ENCODE peak calls at places on chromosomes 16 and 17, in ten cellular contexts. One of them, this sample, is unnamed. For H3K9me3, the result is how much of the 10 kb centered on the place peaks cover.

GRCh38 chr17:48915459-48916282 is 7.5 kb downstream of the UBE2Z start:
- DNase-seq in IMR-90: peak
- DNase-seq in heart left ventricle: no peak
- DNase-seq in sigmoid colon: no peak
- DNase-seq in stomach: peak
- DNase-seq in uterus: no peak
- DNase-seq in ovary: no peak
- DNase-seq in HCT116: no peak
- DNase-seq in vagina: no peak
- DNase-seq in tibial nerve: peak
- DNase-seq in this sample: no peak

GRCh38 chr17:14545156-14545906 is 244.4 kb downstream of the HS3ST3B1 start:
- DNase-seq in IMR-90: no peak
- DNase-seq in heart left ventricle: no peak
- DNase-seq in sigmoid colon: no peak
- DNase-seq in stomach: no peak
- DNase-seq in uterus: no peak
- DNase-seq in ovary: no peak
- DNase-seq in HCT116: no peak
- DNase-seq in vagina: no peak
- DNase-seq in tibial nerve: no peak
- DNase-seq in this sample: no peak

GRCh38 chr17:48002208-48002919 is 31.5 kb downstream of the CDK5RAP3 start:
- DNase-seq in IMR-90: peak
- DNase-seq in heart left ventricle: no peak
- DNase-seq in sigmoid colon: no peak
- DNase-seq in stomach: no peak
- DNase-seq in uterus: no peak
- DNase-seq in ovary: no peak
- DNase-seq in HCT116: no peak
- DNase-seq in vagina: no peak
- DNase-seq in tibial nerve: no peak
- DNase-seq in this sample: no peak

GRCh38 chr17:60059082-60059481 is 19.6 kb downstream of the HEATR6 start:
- DNase-seq in IMR-90: no peak
- DNase-seq in heart left ventricle: no peak
- DNase-seq in sigmoid colon: no peak
- DNase-seq in stomach: no peak
- DNase-seq in uterus: no peak
- DNase-seq in ovary: no peak
- DNase-seq in HCT116: no peak
- DNase-seq in vagina: no peak
- DNase-seq in tibial nerve: no peak
- DNase-seq in this sample: no peak

GRCh38 chr16:89325861-89326471 is 108.5 kb downstream of the ZNF778 start:
- DNase-seq in IMR-90: peak
- DNase-seq in heart left ventricle: peak
- DNase-seq in sigmoid colon: peak
- DNase-seq in stomach: peak
- DNase-seq in uterus: peak
- DNase-seq in ovary: peak
- DNase-seq in HCT116: no peak
- DNase-seq in vagina: no peak
- DNase-seq in tibial nerve: no peak
- DNase-seq in this sample: peak

GRCh38 chr17:8117980-8118768 is at the start of gene ALOXE3:
- DNase-seq in IMR-90: peak
- DNase-seq in heart left ventricle: no peak
- DNase-seq in sigmoid colon: peak
- DNase-seq in stomach: peak
- DNase-seq in uterus: peak
- DNase-seq in ovary: peak
- DNase-seq in HCT116: peak
- DNase-seq in vagina: peak
- DNase-seq in tibial nerve: peak
- DNase-seq in this sample: peak

GRCh38 chr16:74275031-74275636 is 21.5 kb upstream of the PSMD7 start:
- DNase-seq in IMR-90: peak
- DNase-seq in heart left ventricle: no peak
- DNase-seq in sigmoid colon: no peak
- DNase-seq in stomach: no peak
- DNase-seq in uterus: no peak
- DNase-seq in ovary: no peak
- DNase-seq in HCT116: peak
- DNase-seq in vagina: no peak
- DNase-seq in tibial nerve: no peak
- DNase-seq in this sample: no peak

GRCh38 chr17:58658804-58659713 is 32.8 kb downstream of the TEX14 start:
- DNase-seq in IMR-90: peak
- DNase-seq in heart left ventricle: peak
- DNase-seq in sigmoid colon: peak
- DNase-seq in stomach: peak
- DNase-seq in uterus: peak
- DNase-seq in ovary: peak
- DNase-seq in HCT116: peak
- DNase-seq in vagina: peak
- DNase-seq in tibial nerve: peak
- DNase-seq in this sample: peak

GRCh38 chr17:57895382-57896060 is 45.7 kb upstream of the MRPS23 start:
- DNase-seq in IMR-90: no peak
- DNase-seq in heart left ventricle: peak
- DNase-seq in sigmoid colon: peak
- DNase-seq in stomach: peak
- DNase-seq in uterus: peak
- DNase-seq in ovary: peak
- DNase-seq in HCT116: no peak
- DNase-seq in vagina: no peak
- DNase-seq in tibial nerve: no peak
- DNase-seq in this sample: no peak

GRCh38 chr16:8905168-8905762 is 23.1 kb downstream of the LITAFD start:
- DNase-seq in IMR-90: peak
- DNase-seq in heart left ventricle: no peak
- DNase-seq in sigmoid colon: no peak
- DNase-seq in stomach: no peak
- DNase-seq in uterus: no peak
- DNase-seq in ovary: no peak
- DNase-seq in HCT116: peak
- DNase-seq in vagina: no peak
- DNase-seq in tibial nerve: no peak
- DNase-seq in this sample: no peak

GRCh38 chr17:73770115-73770848 is 126.0 kb upstream of the SDK2 start:
- DNase-seq in IMR-90: peak
- DNase-seq in heart left ventricle: peak
- DNase-seq in sigmoid colon: peak
- DNase-seq in stomach: peak
- DNase-seq in uterus: peak
- DNase-seq in ovary: peak
- DNase-seq in HCT116: peak
- DNase-seq in vagina: peak
- DNase-seq in tibial nerve: peak
- DNase-seq in this sample: no peak

GRCh38 chr17:48439072-48439471 is 9.1 kb upstream of the SKAP1 start:
- DNase-seq in IMR-90: no peak
- DNase-seq in heart left ventricle: no peak
- DNase-seq in sigmoid colon: no peak
- DNase-seq in stomach: no peak
- DNase-seq in uterus: no peak
- DNase-seq in ovary: no peak
- DNase-seq in HCT116: no peak
- DNase-seq in vagina: no peak
- DNase-seq in tibial nerve: no peak
- DNase-seq in this sample: no peak

GRCh38 chr17:81819648-81820171 is 13.4 kb downstream of the MCRIP1 start:
- DNase-seq in IMR-90: no peak
- DNase-seq in heart left ventricle: no peak
- DNase-seq in sigmoid colon: no peak
- DNase-seq in stomach: no peak
- DNase-seq in uterus: no peak
- DNase-seq in ovary: no peak
- DNase-seq in HCT116: no peak
- DNase-seq in vagina: no peak
- DNase-seq in tibial nerve: no peak
- DNase-seq in this sample: no peak
- TF ChIP-seq CTCF in IMR-90: no peak
- TF ChIP-seq CTCF in heart left ventricle: no peak
- TF ChIP-seq CTCF in sigmoid colon: no peak
- TF ChIP-seq CTCF in stomach: no peak
- TF ChIP-seq CTCF in uterus: no peak
- TF ChIP-seq CTCF in ovary: no peak
- TF ChIP-seq CTCF in HCT116: no peak
- TF ChIP-seq CTCF in vagina: no peak
- TF ChIP-seq CTCF in tibial nerve: no peak
- TF ChIP-seq CTCF in this sample: no peak

DNA sequence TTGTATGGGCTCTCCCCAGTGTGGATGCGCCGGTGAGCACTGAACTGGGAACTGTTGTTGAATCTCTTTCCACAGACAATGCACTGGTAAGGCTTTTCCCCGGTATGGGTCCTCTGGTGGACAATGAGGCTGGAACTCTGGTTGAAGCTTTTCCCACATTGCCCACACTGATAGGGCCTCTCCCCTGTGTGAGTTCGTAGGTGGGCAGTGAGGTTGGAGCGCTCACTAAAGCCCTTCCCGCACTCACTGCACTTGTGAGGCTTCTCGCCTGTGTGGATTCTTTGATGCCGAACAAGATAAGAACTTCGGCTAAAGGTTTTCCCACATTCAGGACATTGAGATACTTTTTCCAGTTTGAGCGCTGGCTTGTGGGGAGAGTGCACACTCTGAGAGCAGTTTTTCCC is 17.8 kb downstream of the ZSCAN32 start:
- DNase-seq in IMR-90: no peak
- DNase-seq in heart left ventricle: no peak
- DNase-seq in sigmoid colon: no peak
- DNase-seq in stomach: no peak
- DNase-seq in uterus: no peak
- DNase-seq in ovary: no peak
- DNase-seq in HCT116: no peak
- DNase-seq in vagina: no peak
- DNase-seq in tibial nerve: no peak
- DNase-seq in this sample: no peak
- H3K9me3 ChIP-seq in IMR-90: half or more
- H3K9me3 ChIP-seq in heart left ventricle: half or more
- H3K9me3 ChIP-seq in sigmoid colon: half or more
- H3K9me3 ChIP-seq in stomach: under half
- H3K9me3 ChIP-seq in uterus: half or more
- H3K9me3 ChIP-seq in ovary: half or more
- H3K9me3 ChIP-seq in HCT116: under half
- H3K9me3 ChIP-seq in vagina: half or more
- H3K9me3 ChIP-seq in tibial nerve: under half
- H3K9me3 ChIP-seq in this sample: half or more

DNA sequence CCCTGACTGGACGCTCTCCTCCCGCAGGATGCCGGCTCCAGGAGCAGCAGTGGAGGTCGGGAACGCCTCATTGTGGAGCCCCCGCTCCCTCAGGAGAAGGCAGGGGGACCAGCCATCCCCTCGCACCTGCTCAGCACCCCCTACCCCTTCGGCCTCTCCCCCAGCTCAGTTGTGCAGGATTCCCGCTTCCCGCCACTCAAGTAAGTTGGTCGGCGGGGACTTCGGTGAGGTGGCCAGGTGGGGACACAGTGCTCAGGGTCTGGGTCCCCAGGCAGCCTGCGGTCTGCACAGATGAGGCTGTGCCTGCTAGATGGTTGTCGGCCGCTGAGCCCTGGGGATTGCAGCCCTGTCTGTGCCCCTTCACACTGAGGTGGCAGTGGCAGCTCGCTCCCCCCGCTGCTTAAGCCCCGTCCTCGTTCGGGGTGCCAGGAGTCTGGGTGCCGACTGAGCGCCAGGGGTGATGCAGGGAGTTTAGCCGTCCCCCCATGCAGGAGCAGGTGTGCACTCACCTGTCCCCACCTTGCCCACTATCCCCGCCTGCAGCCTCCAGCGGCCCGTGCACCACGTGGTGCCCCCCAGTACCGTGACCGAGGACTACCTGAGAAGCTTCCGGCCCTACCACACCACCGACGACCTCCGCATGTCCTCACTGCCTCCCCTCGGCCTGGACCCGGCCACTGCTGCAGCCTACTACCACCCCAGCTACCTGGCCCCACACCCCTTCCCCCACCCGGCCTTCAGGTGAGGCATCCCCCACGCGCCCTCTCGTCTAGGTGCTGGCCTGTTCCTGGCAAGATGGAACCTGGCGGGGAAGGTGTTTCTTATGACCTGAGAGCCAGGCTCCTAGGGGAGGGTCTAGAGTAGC is 34.3 kb downstream of the GINS2 start:
- DNase-seq in IMR-90: no peak
- DNase-seq in heart left ventricle: no peak
- DNase-seq in sigmoid colon: no peak
- DNase-seq in stomach: no peak
- DNase-seq in uterus: no peak
- DNase-seq in ovary: no peak
- DNase-seq in HCT116: no peak
- DNase-seq in vagina: no peak
- DNase-seq in tibial nerve: no peak
- DNase-seq in this sample: peak
- TF ChIP-seq POLR2A in IMR-90: no peak
- TF ChIP-seq POLR2A in heart left ventricle: no peak
- TF ChIP-seq POLR2A in sigmoid colon: no peak
- TF ChIP-seq POLR2A in stomach: no peak
- TF ChIP-seq POLR2A in uterus: no peak
- TF ChIP-seq POLR2A in ovary: no peak
- TF ChIP-seq POLR2A in HCT116: no peak
- TF ChIP-seq POLR2A in vagina: no peak
- TF ChIP-seq POLR2A in tibial nerve: no peak
- TF ChIP-seq POLR2A in this sample: no peak

GRCh38 chr16:87144232-87144631 is 173.0 kb downstream of the C16orf95 start:
- DNase-seq in IMR-90: no peak
- DNase-seq in heart left ventricle: no peak
- DNase-seq in sigmoid colon: no peak
- DNase-seq in stomach: no peak
- DNase-seq in uterus: no peak
- DNase-seq in ovary: no peak
- DNase-seq in HCT116: no peak
- DNase-seq in vagina: no peak
- DNase-seq in tibial nerve: no peak
- DNase-seq in this sample: no peak

GRCh38 chr16:87138316-87138715 is 178.9 kb downstream of the C16orf95 start:
- DNase-seq in IMR-90: no peak
- DNase-seq in heart left ventricle: no peak
- DNase-seq in sigmoid colon: peak
- DNase-seq in stomach: no peak
- DNase-seq in uterus: no peak
- DNase-seq in ovary: no peak
- DNase-seq in HCT116: no peak
- DNase-seq in vagina: no peak
- DNase-seq in tibial nerve: no peak
- DNase-seq in this sample: peak

GRCh38 chr16:87143661-87144121 is 173.5 kb downstream of the C16orf95 start:
- DNase-seq in IMR-90: no peak
- DNase-seq in heart left ventricle: no peak
- DNase-seq in sigmoid colon: no peak
- DNase-seq in stomach: no peak
- DNase-seq in uterus: no peak
- DNase-seq in ovary: no peak
- DNase-seq in HCT116: no peak
- DNase-seq in vagina: no peak
- DNase-seq in tibial nerve: no peak
- DNase-seq in this sample: peak

GRCh38 chr16:87138868-87139267 is 178.3 kb downstream of the C16orf95 start:
- DNase-seq in IMR-90: no peak
- DNase-seq in heart left ventricle: no peak
- DNase-seq in sigmoid colon: peak
- DNase-seq in stomach: no peak
- DNase-seq in uterus: no peak
- DNase-seq in ovary: no peak
- DNase-seq in HCT116: no peak
- DNase-seq in vagina: no peak
- DNase-seq in tibial nerve: no peak
- DNase-seq in this sample: peak

GRCh38 chr16:87140211-87141200 is 176.7 kb downstream of the C16orf95 start:
- DNase-seq in IMR-90: no peak
- DNase-seq in heart left ventricle: no peak
- DNase-seq in sigmoid colon: peak
- DNase-seq in stomach: no peak
- DNase-seq in uterus: no peak
- DNase-seq in ovary: no peak
- DNase-seq in HCT116: no peak
- DNase-seq in vagina: no peak
- DNase-seq in tibial nerve: no peak
- DNase-seq in this sample: peak
- TF ChIP-seq CTCF in IMR-90: no peak
- TF ChIP-seq CTCF in heart left ventricle: no peak
- TF ChIP-seq CTCF in sigmoid colon: no peak
- TF ChIP-seq CTCF in stomach: no peak
- TF ChIP-seq CTCF in uterus: no peak
- TF ChIP-seq CTCF in ovary: no peak
- TF ChIP-seq CTCF in HCT116: no peak
- TF ChIP-seq CTCF in vagina: no peak
- TF ChIP-seq CTCF in tibial nerve: no peak
- TF ChIP-seq CTCF in this sample: no peak

This sample was measured in spleen.